ENCODE peak calls at places on chromosomes 6 and 20, in five cellular contexts. V is H1, W is H9, Z is trophoblast cell, X is mesenchymal stem cell. R is an unnamed sample.

GRCh38 chr6:152209211-152209610 is 401.7 kb downstream of the ESR1 start:
- DNase-seq in V (no peak), X (no peak), Z (no peak), W (no peak), R (no peak)

GRCh38 chr6:71080151-71080550 is 123.3 kb upstream of the B3GAT2 start:
- DNase-seq in Z (no peak), W (no peak), V (no peak), X (no peak), R (no peak)

GRCh38 chr20:11905460-11906150 is 12.1 kb upstream of the BTBD3 start:
- DNase-seq in W (no peak), Z (no peak), X (no peak), V (no peak), R (no peak)

GRCh38 chr20:31712112-31712553 is 10.5 kb downstream of the BCL2L1 start:
- DNase-seq in W (no peak), X (no peak), Z (no peak), V (no peak), R (no peak)

GRCh38 chr20:17825251-17825691 is 125.5 kb downstream of the BANF2 start:
- DNase-seq in X (no peak), Z (no peak), V (no peak), W (no peak), R (no peak)

GRCh38 chr6:6654599-6655575 is 66.4 kb downstream of the LY86 start:
- DNase-seq in W (no peak), X (no peak), Z (no peak), V (no peak), R (no peak)

GRCh38 chr6:25218346-25218745 is 60.8 kb upstream of the CARMIL1 start:
- DNase-seq in X (no peak), V (no peak), Z (peak), W (no peak), R (no peak)

GRCh38 chr20:2708665-2709064 is 16.1 kb downstream of the EBF4 start:
- DNase-seq in Z (no peak), V (no peak), X (no peak), W (no peak), R (no peak)

GRCh38 chr6:12485226-12485764 is 195.1 kb downstream of the EDN1 start:
- DNase-seq in Z (peak), V (no peak), X (no peak), W (no peak), R (no peak)

GRCh38 chr20:23203951-23204730 is 118.0 kb upstream of the CD93 start:
- DNase-seq in Z (no peak), W (no peak), V (no peak), X (no peak), R (no peak)

GRCh38 chr6:125952764-125953501 is 3.6 kb upstream of the HINT3 start:
- DNase-seq in W (peak), V (peak), Z (no peak), X (peak), R (no peak)

GRCh38 chr6:11854418-11855165 is 76.0 kb upstream of the ADTRP start:
- DNase-seq in W (no peak), Z (no peak), V (no peak), X (peak), R (no peak)

GRCh38 chr20:32468313-32468640 is 110.1 kb downstream of the ASXL1 start:
- DNase-seq in X (no peak), Z (no peak), W (no peak), V (no peak), R (no peak)

GRCh38 chr6:46113370-46113769 is 16.4 kb upstream of the ENPP4 start:
- DNase-seq in V (peak), X (no peak), W (peak), Z (no peak), R (no peak)

GRCh38 chr20:18666803-18667460 is 79.1 kb downstream of the DTD1 start:
- DNase-seq in Z (no peak), X (no peak), V (no peak), W (no peak), R (no peak)

GRCh38 chr6:29651413-29652197 is 5.3 kb upstream of the MOG start:
- DNase-seq in W (no peak), V (no peak), X (peak), Z (no peak), R (no peak)

GRCh38 chr6:132466952-132467351 is 46.0 kb downstream of the STX7 start:
- DNase-seq in Z (peak), W (no peak), X (peak), V (no peak), R (no peak)

GRCh38 chr6:51913265-51913664 is 174.1 kb downstream of the PKHD1 start:
- DNase-seq in V (no peak), W (no peak), Z (peak), X (no peak), R (no peak)

GRCh38 chr6:22612241-22612640 is 42.9 kb downstream of the HDGFL1 start:
- DNase-seq in W (no peak), Z (no peak), X (peak), V (no peak), R (no peak)

GRCh38 chr6:22610127-22610526 is 40.8 kb downstream of the HDGFL1 start:
- DNase-seq in X (no peak), Z (no peak), V (no peak), W (no peak), R (no peak)

GRCh38 chr6:22613695-22614094 is 44.3 kb downstream of the HDGFL1 start:
- DNase-seq in Z (no peak), W (no peak), X (peak), V (no peak), R (no peak)

GRCh38 chr6:22614541-22614940 is 45.2 kb downstream of the HDGFL1 start:
- DNase-seq in W (no peak), Z (no peak), V (no peak), X (peak), R (no peak)
- H4K91ac ChIP-seq in W (no peak), Z (no peak), V (no peak), X (no peak), R (no peak)

GRCh38 chr20:41330343-41330720 is 10.3 kb upstream of the LPIN3 start:
- DNase-seq in W (no peak), Z (peak), V (no peak), X (peak), R (no peak)
- H2AFZ ChIP-seq in W (no peak), Z (peak), V (no peak), X (no peak), R (no peak)

GRCh38 chr20:15802020-15802419 is 771.2 kb downstream of the KIF16B start:
- DNase-seq in V (no peak), W (no peak), X (no peak), Z (no peak), R (no peak)
- H2BK12ac ChIP-seq in V (no peak), W (no peak), X (no peak), Z (no peak), R (no peak)

GRCh38 chr6:86825436-86825835 is 111.9 kb upstream of the HTR1E start:
- DNase-seq in V (no peak), X (no peak), Z (no peak), W (no peak), R (no peak)

GRCh38 chr6:86822747-86823146 is 114.6 kb upstream of the HTR1E start:
- DNase-seq in X (no peak), V (no peak), W (no peak), Z (no peak), R (no peak)

DNA sequence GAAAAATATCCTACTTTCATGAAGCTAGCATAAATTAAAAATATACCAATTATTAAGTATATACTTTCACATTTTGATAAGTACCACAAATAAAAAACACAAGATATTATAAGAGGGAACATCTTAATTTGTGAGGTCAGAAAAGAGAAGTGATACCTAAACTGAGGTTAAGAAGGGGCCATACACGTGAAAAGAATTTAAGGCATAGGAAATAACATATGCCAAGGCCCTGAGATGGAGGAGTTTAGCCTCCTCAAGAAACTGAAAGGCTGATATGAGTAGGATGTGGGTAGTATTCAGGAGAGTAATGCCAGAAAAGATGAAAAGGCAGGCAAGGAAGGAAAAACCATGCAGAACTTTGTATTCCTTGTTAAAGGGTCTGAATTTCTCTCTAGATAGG is 116.6 kb upstream of the HTR1E start:
- DNase-seq in Z (no peak), V (no peak), X (no peak), W (no peak), R (no peak)
- H4K91ac ChIP-seq in Z (no peak), V (no peak), X (no peak), W (no peak), R (no peak)

GRCh38 chr20:1415667-1416468 is 23.0 kb upstream of the FKBP1A start:
- DNase-seq in Z (peak), X (peak), W (no peak), V (no peak), R (no peak)
- H2AFZ ChIP-seq in Z (no peak), X (peak), W (no peak), V (peak), R (peak)

DNA sequence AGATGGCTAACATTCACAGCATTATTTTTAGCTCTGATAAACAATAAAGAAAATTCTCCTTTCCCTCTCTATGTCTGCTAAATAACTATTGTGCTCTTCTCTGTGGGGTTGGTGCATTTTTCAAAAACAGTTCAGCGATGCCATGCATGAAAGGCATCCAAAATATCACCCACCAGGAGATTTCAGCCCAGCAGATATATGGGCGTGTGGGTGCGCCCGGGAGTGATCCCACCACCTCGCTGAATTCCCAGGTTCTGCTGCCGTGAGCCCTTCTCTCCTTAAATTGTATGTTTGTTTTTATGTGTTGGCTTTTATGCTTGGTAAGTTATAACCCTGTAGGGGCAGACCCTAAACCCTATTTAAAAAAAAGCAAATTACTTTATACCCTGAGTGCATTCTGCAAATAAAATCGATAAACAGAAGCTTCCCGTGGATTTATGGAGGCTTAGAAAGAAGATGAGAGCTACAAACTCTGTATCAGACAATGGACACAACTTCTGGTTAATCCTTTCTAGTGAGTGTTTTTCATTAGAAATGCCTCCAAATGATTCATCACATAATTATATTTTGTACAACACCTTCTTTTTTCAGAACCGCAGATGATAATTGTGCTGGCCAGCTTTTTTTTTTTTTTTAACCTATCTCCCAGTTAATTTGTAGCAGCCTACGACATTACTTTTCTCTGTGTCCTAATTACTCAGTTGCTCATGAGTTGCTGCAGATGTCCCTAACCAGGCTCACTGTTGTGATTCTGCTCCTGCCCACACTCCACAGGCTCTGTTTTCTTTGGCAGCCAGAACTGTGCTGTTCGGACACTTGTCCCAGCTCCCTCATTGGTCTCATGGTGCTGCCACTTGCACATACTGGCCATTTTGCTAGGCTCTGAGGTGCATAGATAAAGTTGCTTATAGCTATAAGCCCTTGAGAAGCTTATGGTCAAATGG is 55.3 kb downstream of the NOX3 start:
- DNase-seq in W (no peak), V (no peak), X (no peak), Z (no peak), R (no peak)
- H2BK12ac ChIP-seq in W (no peak), V (no peak), X (no peak), Z (no peak), R (no peak)

DNA sequence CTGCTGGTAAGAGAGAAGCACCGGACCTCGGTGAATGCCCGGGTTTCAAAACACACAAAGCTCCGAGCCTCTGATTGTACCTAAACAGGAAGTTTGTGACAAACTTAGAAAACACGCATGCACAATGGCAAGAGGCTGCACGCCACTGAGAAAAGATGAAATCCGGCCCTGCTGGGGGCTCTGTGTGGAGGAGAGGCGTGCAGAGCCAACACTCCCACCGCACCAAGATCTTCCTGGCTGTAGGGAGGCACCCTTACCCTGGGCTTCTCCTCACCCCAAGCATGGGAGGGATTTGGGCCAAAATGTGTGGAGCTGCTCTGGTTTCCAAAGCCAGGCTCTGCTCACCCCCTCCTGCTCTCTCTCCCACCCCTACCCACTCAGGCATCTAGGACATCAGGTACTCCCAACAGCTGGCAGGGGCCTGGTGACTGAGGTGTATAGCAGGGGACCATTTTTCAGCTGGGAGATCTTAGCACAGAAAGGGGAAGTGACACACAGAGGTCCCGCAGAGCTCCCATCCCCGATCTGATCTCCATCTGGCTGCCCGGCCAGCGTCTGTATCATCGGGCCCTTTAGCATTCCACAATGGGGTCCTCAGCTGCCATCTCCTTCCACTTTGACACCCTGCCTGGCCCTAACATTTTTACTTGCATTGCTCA is 84.2 kb downstream of the TRERF1 start:
- DNase-seq in V (no peak), W (no peak), Z (peak), X (peak), R (no peak)
- H4K91ac ChIP-seq in V (no peak), W (no peak), Z (no peak), X (peak), R (no peak)

DNA sequence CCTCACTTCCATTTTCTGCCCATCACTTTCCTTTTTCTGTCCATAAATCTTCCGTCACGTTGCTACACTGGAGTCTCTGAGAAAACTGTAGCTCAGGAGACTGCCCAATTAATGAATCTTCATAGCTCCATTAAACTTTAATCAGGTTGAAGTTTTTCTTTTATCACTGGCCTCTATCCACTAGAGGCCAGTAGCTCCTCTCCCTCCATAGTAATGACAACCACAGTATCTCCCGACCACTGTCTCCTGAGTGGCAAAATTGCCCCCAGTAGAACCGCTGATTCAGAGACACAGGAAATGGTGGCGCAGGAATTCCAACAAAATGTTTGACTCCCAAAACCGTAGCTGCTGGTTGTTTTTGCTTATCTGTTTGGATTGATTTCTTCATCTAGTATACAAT is 18.4 kb upstream of the DOK5 start:
- DNase-seq in X (no peak), W (no peak), V (no peak), Z (no peak), R (no peak)
- H2AFZ ChIP-seq in X (no peak), W (no peak), V (no peak), Z (no peak), R (no peak)

GRCh38 chr6:43077981-43078411 is 1.9 kb downstream of the PTK7 start:
- DNase-seq in V (no peak), W (peak), X (peak), Z (no peak), R (no peak)
- H2BK12ac ChIP-seq in V (no peak), W (no peak), X (no peak), Z (peak), R (no peak)

R was measured in neuronal stem cell.